ENCODE peak calls at places on chromosome 18, in four cellular contexts. I is spleen, B is ovary, O is stomach. T is an unnamed sample.

GRCh38 chr18:32735781-32736180 is 37.0 kb downstream of the KLHL14 start:
- DNase-seq in I (no peak), B (no peak), O (no peak), T (no peak)

GRCh38 chr18:68714707-68715496 is at the start of gene TMX3:
- DNase-seq in I (peak; percentile 98), B (peak; percentile 89), O (peak; percentile 91), T (peak; percentile 81)

GRCh38 chr18:7273301-7273911 is 42.5 kb downstream of the LRRC30 start:
- DNase-seq in I (peak; percentile 78), B (peak; percentile 34), O (peak; percentile 29), T (no peak)

GRCh38 chr18:58288922-58289797 is 245.1 kb downstream of the NEDD4L start:
- DNase-seq in I (no peak), B (no peak), O (no peak), T (peak; percentile 69)

GRCh38 chr18:46392576-46392975 is 264.4 kb downstream of the LOXHD1 start:
- DNase-seq in I (no peak), B (no peak), O (no peak), T (no peak)

GRCh38 chr18:30334781-30335180 is 707.8 kb downstream of the DSC3 start:
- DNase-seq in I (no peak), B (no peak), O (no peak), T (no peak)

GRCh38 chr18:72993245-72993644 is 125.5 kb upstream of the NETO1 start:
- DNase-seq in I (no peak), B (no peak), O (no peak), T (no peak)

GRCh38 chr18:8654482-8655451 is 45.5 kb downstream of the RAB12 start:
- DNase-seq in I (no peak), B (no peak), O (no peak), T (no peak)

GRCh38 chr18:55252053-55252675 is 292.9 kb upstream of the CCDC68 start:
- DNase-seq in I (no peak), B (no peak), O (no peak), T (no peak)

GRCh38 chr18:52340466-52341378 is 725 bp downstream of the DCC start:
- DNase-seq in I (no peak), B (no peak), O (no peak), T (no peak)

GRCh38 chr18:58533771-58534170 is 95.1 kb downstream of the ALPK2 start:
- DNase-seq in I (no peak), B (no peak), O (no peak), T (no peak)

GRCh38 chr18:54388203-54389142 is 30.8 kb downstream of the C18orf54 start:
- DNase-seq in I (no peak), B (no peak), O (no peak), T (no peak)

DNA sequence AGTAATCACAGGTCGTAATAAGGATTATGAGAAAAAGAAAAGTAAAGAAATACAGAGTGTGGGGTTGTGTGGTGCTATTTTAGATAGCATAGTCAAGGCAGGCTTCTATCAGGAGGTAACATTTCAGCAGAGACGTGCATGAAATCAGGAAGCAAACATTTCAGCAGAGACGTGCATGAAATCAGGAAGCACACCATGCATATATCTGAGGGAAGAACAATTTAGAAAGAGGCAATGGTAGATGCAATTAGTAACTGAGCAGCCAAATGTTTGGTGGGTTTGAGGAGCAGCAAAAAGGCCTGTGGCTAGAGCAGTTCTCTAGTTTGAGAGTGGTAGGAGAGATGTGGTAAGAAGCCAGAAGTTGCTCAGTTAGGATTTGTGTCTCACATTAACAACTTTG is 713.7 kb downstream of the ADCYAP1 start:
- DNase-seq in I (no peak), B (no peak), O (no peak), T (no peak)
- TF ChIP-seq POLR2A in I (no peak), B (no peak), O (no peak), T (no peak)

GRCh38 chr18:76564636-76565237 is 69.7 kb upstream of the ZNF516 start:
- DNase-seq in I (no peak), B (no peak), O (no peak), T (no peak)

GRCh38 chr18:76566987-76567386 is 71.9 kb upstream of the ZNF516 start:
- DNase-seq in I (no peak), B (no peak), O (no peak), T (no peak)

GRCh38 chr18:76564117-76564516 is 69.1 kb upstream of the ZNF516 start:
- DNase-seq in I (no peak), B (no peak), O (no peak), T (no peak)

GRCh38 chr18:76567835-76568445 is 72.9 kb upstream of the ZNF516 start:
- DNase-seq in I (no peak), B (no peak), O (no peak), T (no peak)

DNA sequence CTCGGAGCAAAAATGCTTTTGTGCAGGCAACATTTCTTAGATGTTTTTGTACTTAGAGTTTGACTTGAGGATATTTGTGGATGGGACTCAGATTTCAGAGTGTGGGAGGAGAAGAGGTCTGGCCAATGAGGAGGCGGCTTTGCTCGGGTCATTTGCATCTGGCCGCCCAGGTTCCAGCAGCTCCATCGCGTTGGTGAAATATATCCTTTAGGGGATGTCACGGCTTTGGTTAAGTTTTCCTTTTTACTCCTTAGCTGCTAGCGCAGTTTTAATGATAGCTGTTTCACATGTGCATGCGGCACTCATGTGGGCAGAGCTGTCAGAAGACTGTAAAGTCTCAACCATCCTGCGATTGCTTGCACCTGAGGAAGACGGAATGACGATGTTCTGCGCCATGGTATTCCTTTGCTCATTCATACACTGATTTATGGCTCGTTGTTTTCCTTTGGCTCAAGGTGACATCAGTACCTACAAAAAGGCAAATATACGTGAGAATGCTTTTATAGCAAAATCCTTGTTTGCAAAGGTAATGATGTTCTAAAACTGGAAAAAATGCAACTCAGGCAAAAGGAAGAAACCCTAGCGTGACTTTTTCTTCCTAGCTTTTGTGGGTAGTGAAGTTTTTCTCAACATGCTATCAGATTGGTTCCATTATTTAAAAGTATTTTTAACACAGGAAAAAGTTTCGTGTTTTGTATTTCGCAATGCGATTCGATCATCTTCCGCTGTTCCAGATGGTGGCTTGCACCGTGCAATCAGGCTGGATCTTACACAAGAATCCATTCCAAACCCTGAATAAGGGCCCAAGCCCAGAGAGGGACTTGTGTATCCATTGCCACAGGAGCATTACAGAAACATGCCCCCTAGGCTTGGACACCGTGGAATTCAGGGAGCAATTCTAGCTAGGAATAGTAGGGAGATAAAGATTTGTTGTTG is 70.5 kb upstream of the ZNF516 start:
- DNase-seq in I (peak; percentile 84), B (peak; percentile 75), O (peak; percentile 66), T (peak; percentile 70)
- TF ChIP-seq POLR2A in I (no peak), B (peak; percentile 54), O (no peak), T (no peak)

GRCh38 chr18:47930086-47930843 is at the start of gene SMAD2:
- DNase-seq in I (peak; percentile 97), B (peak; percentile 89), O (peak; percentile 85), T (peak; percentile 79)
- TF ChIP-seq POLR2A in I (peak; percentile 22), B (no peak), O (no peak), T (no peak)

GRCh38 chr18:23134780-23135678 is at the start of gene CABLES1:
- DNase-seq in I (peak; percentile 85), B (peak; percentile 62), O (peak; percentile 82), T (peak; percentile 41)
- TF ChIP-seq POLR2A in I (no peak), B (no peak), O (no peak), T (peak; percentile 37)

DNA sequence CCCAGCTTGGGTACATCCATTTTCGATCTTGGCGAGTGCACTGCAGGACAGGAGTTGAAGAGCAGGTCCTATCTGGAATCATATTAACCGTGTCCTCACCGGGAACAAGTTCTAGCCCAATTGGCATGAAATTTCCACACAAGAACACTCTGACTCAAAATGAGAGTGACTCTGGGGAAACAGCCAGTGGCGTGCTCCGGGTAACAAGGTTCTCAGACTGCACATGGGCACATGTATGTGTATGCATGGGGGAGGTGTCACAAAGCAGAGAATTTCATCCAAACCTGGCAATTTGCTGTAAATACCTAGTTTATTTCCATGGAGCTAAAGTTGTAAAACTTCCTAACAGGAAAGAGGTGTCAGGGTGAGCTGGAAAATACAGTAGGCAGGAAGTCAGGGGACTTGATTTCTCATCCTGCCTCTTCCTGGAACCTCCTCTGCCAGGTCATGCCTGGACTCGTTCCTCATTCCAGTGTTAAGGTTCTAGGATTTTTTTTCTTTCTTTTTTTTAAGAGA is 1.7 kb downstream of the TUBB6 start:
- DNase-seq in I (no peak), B (no peak), O (no peak), T (no peak)
- TF ChIP-seq POLR2A in I (no peak), B (no peak), O (no peak), T (no peak)

GRCh38 chr18:50285071-50285470 is 2.4 kb downstream of the CXXC1 start:
- DNase-seq in I (no peak), B (no peak), O (no peak), T (no peak)

GRCh38 chr18:50285631-50286321 is 1.7 kb downstream of the CXXC1 start:
- DNase-seq in I (peak; percentile 84), B (no peak), O (no peak), T (no peak)

GRCh38 chr18:50287028-50287440 is 458 bp downstream of the CXXC1 start:
- DNase-seq in I (peak; percentile 92), B (peak; percentile 65), O (no peak), T (no peak)

GRCh38 chr18:50287441-50288347 is at the start of gene CXXC1:
- DNase-seq in I (peak; percentile 100), B (peak; percentile 98), O (peak; percentile 98), T (peak; percentile 95)

DNA sequence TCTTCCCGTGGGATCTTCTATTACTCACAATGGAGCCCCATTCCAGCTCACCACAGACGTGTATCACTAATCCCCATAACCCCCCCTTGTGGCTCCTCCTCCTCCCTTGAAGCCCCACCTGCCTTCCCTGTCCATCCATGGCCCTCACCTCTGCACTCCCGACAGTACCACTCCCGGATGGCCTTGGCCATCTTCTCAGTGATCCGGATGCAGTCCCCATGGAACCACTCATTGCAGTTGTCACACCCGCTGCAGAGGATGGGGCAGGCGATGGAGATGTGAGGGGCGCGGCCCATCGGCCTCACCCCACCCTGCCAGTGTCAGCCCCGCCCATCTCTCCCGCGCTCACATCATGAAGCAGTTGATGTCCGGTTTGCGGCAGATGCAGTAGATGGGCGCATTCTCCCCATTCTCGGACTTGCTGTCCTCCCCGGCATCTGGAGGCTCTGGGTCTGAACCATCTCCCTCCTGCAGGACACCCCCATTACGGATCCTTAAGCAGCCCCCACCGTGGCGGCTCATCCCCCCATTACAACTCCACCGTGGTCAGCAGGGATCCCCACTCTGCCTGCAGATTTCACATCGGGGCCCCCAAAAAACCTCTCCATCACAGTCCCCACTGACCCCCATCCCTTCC is 983 bp downstream of the CXXC1 start:
- DNase-seq in I (peak; percentile 87), B (no peak), O (no peak), T (no peak)
- TF ChIP-seq POLR2A in I (no peak), B (no peak), O (no peak), T (no peak)

GRCh38 chr18:69757733-69758132 is 189.9 kb downstream of the CD226 start:
- DNase-seq in I (no peak), B (no peak), O (no peak), T (no peak)

GRCh38 chr18:69759046-69759445 is 188.6 kb downstream of the CD226 start:
- DNase-seq in I (no peak), B (no peak), O (no peak), T (no peak)

GRCh38 chr18:69755041-69755440 is 192.6 kb downstream of the CD226 start:
- DNase-seq in I (no peak), B (no peak), O (no peak), T (no peak)

GRCh38 chr18:69755856-69756496 is 191.7 kb downstream of the CD226 start:
- DNase-seq in I (no peak), B (no peak), O (no peak), T (no peak)

DNA sequence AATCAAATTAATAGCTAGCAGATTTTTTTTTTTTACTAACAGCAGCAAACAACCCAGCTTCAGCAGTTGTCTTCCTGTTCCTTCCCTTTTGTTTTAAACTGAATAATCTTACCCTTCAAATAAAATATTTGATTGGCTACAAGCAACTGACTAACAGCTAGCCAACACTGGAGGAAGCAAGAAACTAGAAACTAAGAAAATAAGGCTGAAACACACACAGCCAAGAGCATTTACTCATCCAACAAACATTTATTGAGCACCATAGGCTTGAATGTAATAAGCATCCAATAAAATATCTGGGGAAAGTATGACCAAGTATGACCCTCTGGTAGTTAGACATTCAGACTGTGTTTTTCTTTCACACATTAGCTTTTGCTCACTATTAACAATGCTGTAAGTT is 189.2 kb downstream of the CD226 start:
- DNase-seq in I (no peak), B (no peak), O (no peak), T (no peak)
- TF ChIP-seq POLR2A in I (no peak), B (no peak), O (no peak), T (no peak)